ENCODE peak calls at places on chromosomes 3 and 15, in four cellular contexts. V is HepG2, H is A549, D is gastrocnemius medialis. K is an unnamed sample.

GRCh38 chr15:51726302-51727073 is 11.0 kb downstream of the LYSMD2 start:
- DNase-seq in V (peak; percentile 10), H (peak; percentile 88), D (peak; percentile 56), K (no peak)

GRCh38 chr15:55434989-55435825 is 26.9 kb downstream of the PIERCE2 start:
- DNase-seq in V (peak; percentile 54), H (peak; percentile 64), D (no peak), K (no peak)

GRCh38 chr15:47576921-47577474 is 140.3 kb upstream of the SEMA6D start:
- DNase-seq in V (no peak), H (no peak), D (no peak), K (no peak)

GRCh38 chr3:151183253-151183652 is 19.8 kb downstream of the GPR171 start:
- DNase-seq in V (no peak), H (no peak), D (no peak), K (no peak)

GRCh38 chr3:158573714-158574113 is 2.7 kb downstream of the MLF1 start:
- DNase-seq in V (peak; percentile 3), H (no peak), D (no peak), K (no peak)

GRCh38 chr3:105365536-105366301 is 990 bp upstream of the ALCAM start:
- DNase-seq in V (no peak), H (peak; percentile 50), D (no peak), K (no peak)

GRCh38 chr3:195113074-195113473 is 157.9 kb downstream of the XXYLT1 start:
- DNase-seq in V (no peak), H (no peak), D (no peak), K (no peak)

GRCh38 chr15:88490036-88490435 is 22.5 kb downstream of the MRPS11 start:
- DNase-seq in V (no peak), H (no peak), D (no peak), K (no peak)

GRCh38 chr15:65085990-65086679 is 9.6 kb downstream of the KBTBD13 start:
- DNase-seq in V (peak; percentile 72), H (peak; percentile 71), D (no peak), K (no peak)

GRCh38 chr3:123605789-123606234 is 21.0 kb upstream of the HACD2 start:
- DNase-seq in V (peak; percentile 99), H (peak; percentile 58), D (no peak), K (no peak)

GRCh38 chr3:129429597-129429996 is 1.2 kb upstream of the EFCAB12 start:
- DNase-seq in V (no peak), H (no peak), D (no peak), K (no peak)

GRCh38 chr15:42373274-42373673 is 14.0 kb downstream of the CAPN3 start:
- DNase-seq in V (peak; percentile 44), H (no peak), D (peak; percentile 66), K (no peak)

GRCh38 chr3:6605245-6605644 is 255.7 kb upstream of the GRM7 start:
- DNase-seq in V (no peak), H (no peak), D (no peak), K (no peak)

GRCh38 chr3:66499881-66500574 is 794 bp downstream of the LRIG1 start:
- DNase-seq in V (no peak), H (peak; percentile 20), D (peak; percentile 35), K (no peak)

GRCh38 chr3:152298393-152299242 is 29.9 kb downstream of the MBNL1 start:
- DNase-seq in V (peak; percentile 97), H (peak; percentile 34), D (peak; percentile 77), K (no peak)

GRCh38 chr15:62880278-62880677 is 162.3 kb upstream of the TPM1 start:
- DNase-seq in V (no peak), H (no peak), D (no peak), K (no peak)

GRCh38 chr3:141740349-141740748 is 2.3 kb downstream of the RNF7 start:
- DNase-seq in V (no peak), H (no peak), D (no peak), K (no peak)

GRCh38 chr3:126287536-126288181 is 69.5 kb downstream of the KLF15 start:
- DNase-seq in V (peak; percentile 41), H (no peak), D (peak; percentile 79), K (peak; percentile 54)

GRCh38 chr3:4401441-4401840 is 65.6 kb downstream of the SUMF1 start:
- DNase-seq in V (no peak), H (no peak), D (no peak), K (no peak)

GRCh38 chr3:99128740-99129505 is 227.4 kb upstream of the DCBLD2 start:
- DNase-seq in V (no peak), H (no peak), D (no peak), K (no peak)

GRCh38 chr3:113304102-113304501 is 92.7 kb downstream of the BOC start:
- DNase-seq in V (no peak), H (no peak), D (no peak), K (no peak)

GRCh38 chr15:45704329-45705249 is 69.8 kb downstream of the SQOR start:
- DNase-seq in V (no peak), H (no peak), D (no peak), K (no peak)

GRCh38 chr3:146326875-146327543 is 76.1 kb upstream of the PLSCR4 start:
- DNase-seq in V (peak; percentile 46), H (peak; percentile 31), D (no peak), K (no peak)

GRCh38 chr3:177410734-177411133 is 213.5 kb upstream of the TBL1XR1 start:
- DNase-seq in V (no peak), H (no peak), D (no peak), K (no peak)

GRCh38 chr15:59656935-59657634 is at the start of gene GTF2A2:
- DNase-seq in V (peak; percentile 85), H (peak; percentile 96), D (peak; percentile 90), K (peak; percentile 91)
- TF ChIP-seq POLR2A in V (peak; percentile 85), H (peak; percentile 83), D (peak; percentile 70), K (peak; percentile 54)

DNA sequence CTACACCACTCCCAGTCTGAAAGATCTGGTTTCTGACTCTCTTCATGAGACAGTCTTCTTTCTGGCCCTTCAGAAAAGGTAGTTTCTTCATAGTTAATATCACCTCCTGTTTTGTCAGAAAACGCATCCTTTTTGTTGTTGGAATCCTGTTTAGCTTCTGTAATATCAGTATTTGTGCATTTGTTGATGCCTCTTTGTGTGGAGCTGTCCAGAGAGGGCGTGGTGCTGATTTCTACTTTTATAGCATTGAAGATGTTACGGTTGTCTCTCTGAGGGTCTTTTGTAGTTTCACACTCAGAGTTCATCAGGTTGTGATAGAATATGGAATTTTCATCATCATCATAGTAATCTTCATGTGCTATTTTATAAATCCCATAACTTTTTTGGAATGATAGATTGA is 8.9 kb downstream of the GPR149 start:
- DNase-seq in V (no peak), H (no peak), D (no peak), K (no peak)
- TF ChIP-seq CTCF in V (no peak), H (no peak), D (no peak), K (no peak)

DNA sequence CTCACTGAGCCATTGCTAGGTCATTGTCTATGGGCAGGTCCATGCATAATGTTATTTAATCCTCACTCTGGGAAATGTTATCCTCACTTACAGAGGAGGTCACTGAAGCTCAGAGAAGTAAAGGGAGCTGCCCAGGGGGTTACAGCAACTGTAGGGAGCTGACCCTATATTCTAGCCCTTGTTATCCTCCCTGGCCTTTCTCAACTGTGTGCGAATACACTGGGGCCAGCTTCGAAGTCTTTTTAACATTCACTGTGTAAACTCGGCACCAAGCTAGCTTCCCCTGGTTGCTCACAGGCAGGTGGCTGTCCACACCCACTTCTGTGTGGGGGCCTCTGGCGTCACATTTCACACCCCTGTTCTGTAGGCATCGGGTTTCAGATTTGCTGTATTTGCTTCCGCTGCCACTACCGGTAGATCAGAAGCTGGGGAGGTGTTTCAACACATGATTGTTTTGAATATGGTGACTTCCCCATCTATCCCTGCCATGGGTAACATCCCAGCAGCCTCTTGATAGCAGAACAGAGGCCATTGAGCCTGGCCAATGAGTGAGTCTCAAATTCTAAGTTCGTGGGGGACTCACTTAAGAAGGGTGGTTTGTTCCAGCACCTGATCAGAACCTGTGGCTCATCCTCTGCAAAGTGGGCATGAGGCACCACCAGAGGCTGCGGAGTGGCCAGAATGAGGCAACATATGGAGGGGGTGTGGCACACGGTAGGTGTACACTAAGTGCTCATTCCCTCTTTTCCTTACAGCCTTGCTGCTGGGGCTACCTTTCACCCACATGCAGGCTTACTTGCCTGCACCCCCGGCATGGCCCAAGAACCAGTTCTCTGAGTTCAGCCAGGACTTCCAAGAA is 61.6 kb downstream of the IQSEC1 start:
- DNase-seq in V (peak; percentile 32), H (no peak), D (peak; percentile 50), K (no peak)
- TF ChIP-seq POLR2A in V (no peak), H (no peak), D (no peak), K (no peak)

DNA sequence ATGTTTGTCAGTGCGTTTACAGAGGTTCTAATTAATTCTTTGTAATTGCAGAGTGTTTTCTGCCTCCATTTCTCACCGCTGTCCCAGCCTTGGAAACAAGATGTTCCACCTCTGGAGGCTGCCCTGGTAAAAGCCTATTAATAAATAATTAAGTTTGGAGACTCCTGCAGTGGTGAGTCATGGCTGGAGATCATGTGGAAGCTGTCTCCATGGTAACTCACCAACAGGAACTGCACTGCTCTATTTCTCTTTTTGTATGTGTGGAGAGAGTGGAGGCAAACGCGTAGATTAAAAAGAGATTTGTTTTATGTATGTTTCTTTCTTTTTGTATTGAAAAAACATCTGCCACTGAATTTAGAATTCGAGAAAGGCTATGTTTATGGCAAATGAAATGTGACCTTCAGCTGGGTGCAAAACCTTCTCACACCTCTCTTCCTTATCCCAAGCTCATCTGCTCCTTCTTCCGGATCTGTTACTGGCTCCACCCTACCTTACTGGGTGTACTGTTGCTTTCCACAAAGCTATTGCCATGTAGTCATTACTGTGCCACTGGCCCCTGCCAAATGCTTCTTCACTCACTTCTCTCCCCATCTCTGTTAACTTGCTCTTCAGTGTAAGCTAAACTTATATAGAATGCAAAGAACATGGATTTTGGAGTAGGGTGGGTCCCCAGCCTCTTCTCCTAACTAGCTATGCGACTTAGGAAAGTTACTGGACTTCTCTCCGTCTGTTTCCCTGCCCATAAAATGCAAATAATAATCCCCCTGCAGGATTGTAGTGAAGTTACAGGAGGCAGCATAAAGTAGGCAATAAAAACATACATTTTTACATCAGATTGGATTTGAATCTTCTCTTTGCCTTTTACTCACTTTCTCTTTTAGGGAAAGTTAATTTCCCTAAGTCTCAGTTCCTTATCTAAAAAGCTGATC is 778.5 kb downstream of the NTRK3 start:
- DNase-seq in V (no peak), H (peak; percentile 58), D (peak; percentile 65), K (no peak)
- TF ChIP-seq CTCF in V (no peak), H (no peak), D (no peak), K (no peak)

GRCh38 chr3:9951962-9952805 is at the start of gene PRRT3:
- DNase-seq in V (no peak), H (no peak), D (peak; percentile 35), K (no peak)

GRCh38 chr3:9951598-9951961 is 628 bp downstream of the PRRT3 start:
- DNase-seq in V (no peak), H (no peak), D (no peak), K (no peak)

GRCh38 chr3:9949115-9949514 is 3.1 kb downstream of the PRRT3 start:
- DNase-seq in V (no peak), H (no peak), D (no peak), K (no peak)

GRCh38 chr3:9949626-9950025 is 2.6 kb downstream of the PRRT3 start:
- DNase-seq in V (no peak), H (no peak), D (no peak), K (no peak)

GRCh38 chr3:9951126-9951525 is 1.1 kb downstream of the PRRT3 start:
- DNase-seq in V (no peak), H (no peak), D (no peak), K (no peak)
- TF ChIP-seq POLR2A in V (no peak), H (no peak), D (no peak), K (no peak)